ENCODE peak calls at places on chromosomes 4 and X, in eight cellular contexts. B is mucosa of descending colon; H is GM23338; Z is bronchial epithelial cell; Q is neural progenitor cell; Y is AG09309; T is CD8-positive, alpha-beta T cell; D is fibroblast of lung. G is an unnamed sample.

GRCh38 chr4:7903686-7904085 is 36.0 kb downstream of the AFAP1 start:
- DNase-seq in B (no peak), H (no peak), Z (no peak), Q (no peak), Y (no peak), T (no peak), D (peak), G (no peak)

GRCh38 chr4:155593793-155594192 is 72.9 kb upstream of the GUCY1A1 start:
- DNase-seq in B (no peak), H (peak), Z (no peak), Q (peak), Y (no peak), T (no peak), D (no peak), G (no peak)

GRCh38 chr4:48570646-48571220 is 80.7 kb downstream of the ZAR1 start:
- DNase-seq in B (no peak), H (no peak), Z (peak), Q (no peak), Y (peak), T (no peak), D (peak), G (peak)

GRCh38 chr4:29560452-29560851 is 1159.7 kb upstream of the PCDH7 start:
- DNase-seq in B (no peak), H (no peak), Z (peak), Q (no peak), Y (no peak), T (no peak), D (no peak), G (peak)

GRCh38 chr4:144787365-144788263 is 141.7 kb downstream of the HHIP start:
- DNase-seq in B (no peak), H (peak), Z (peak), Q (peak), Y (peak), T (no peak), D (peak), G (no peak)

GRCh38 chrX:103730746-103731508 is 20.2 kb downstream of the TMEM31 start:
- DNase-seq in B (no peak), H (no peak), Z (peak), Q (no peak), Y (peak), T (no peak), D (peak), G (peak)

GRCh38 chr4:115187136-115187535 is 73.7 kb upstream of the NDST4 start:
- DNase-seq in B (no peak), H (no peak), Z (peak), Q (no peak), Y (no peak), T (no peak), D (peak), G (peak)

GRCh38 chrX:1516596-1517104 is 20.3 kb downstream of the P2RY8 start:
- DNase-seq in B (no peak), H (no peak), Z (no peak), Q (no peak), Y (no peak), T (no peak), D (no peak), G (no peak)

GRCh38 chrX:49243166-49243565 is 7.9 kb downstream of the CCDC22 start:
- DNase-seq in B (no peak), H (no peak), Z (no peak), Q (no peak), Y (no peak), T (no peak), D (no peak), G (no peak)

GRCh38 chrX:1488141-1488540 is 35.4 kb upstream of the ASMTL start:
- DNase-seq in B (no peak), H (no peak), Z (no peak), Q (no peak), Y (no peak), T (no peak), D (no peak), G (no peak)

GRCh38 chr4:53545942-53546581 is 45.2 kb downstream of the LNX1 start:
- DNase-seq in B (no peak), H (no peak), Z (no peak), Q (no peak), Y (no peak), T (no peak), D (no peak), G (no peak)

GRCh38 chr4:185480016-185480732 is 8.6 kb upstream of the CCDC110 start:
- DNase-seq in B (no peak), H (peak), Z (no peak), Q (no peak), Y (no peak), T (no peak), D (no peak), G (no peak)

GRCh38 chr4:48439988-48440387 is 43.2 kb upstream of the SLC10A4 start:
- DNase-seq in B (no peak), H (no peak), Z (no peak), Q (no peak), Y (no peak), T (no peak), D (no peak), G (no peak)

GRCh38 chrX:9610774-9611392 is 146.0 kb downstream of the TBL1X start:
- DNase-seq in B (no peak), H (no peak), Z (peak), Q (no peak), Y (no peak), T (no peak), D (peak), G (no peak)

GRCh38 chrX:108299101-108299591 is 139.1 kb downstream of the COL4A6 start:
- DNase-seq in B (no peak), H (peak), Z (peak), Q (peak), Y (no peak), T (no peak), D (peak), G (peak)

GRCh38 chrX:63784902-63785692 is at the start of gene ARHGEF9:
- DNase-seq in B (peak), H (peak), Z (no peak), Q (peak), Y (no peak), T (no peak), D (peak), G (peak)

GRCh38 chrX:63784346-63784901 is 590 bp downstream of the ARHGEF9 start:
- DNase-seq in B (peak), H (no peak), Z (no peak), Q (peak), Y (no peak), T (no peak), D (no peak), G (no peak)
- H3K4me3 ChIP-seq in B (peak), H (peak), Z (no peak), Q (peak), Y (no peak), T (peak), D (peak), G (peak)

DNA sequence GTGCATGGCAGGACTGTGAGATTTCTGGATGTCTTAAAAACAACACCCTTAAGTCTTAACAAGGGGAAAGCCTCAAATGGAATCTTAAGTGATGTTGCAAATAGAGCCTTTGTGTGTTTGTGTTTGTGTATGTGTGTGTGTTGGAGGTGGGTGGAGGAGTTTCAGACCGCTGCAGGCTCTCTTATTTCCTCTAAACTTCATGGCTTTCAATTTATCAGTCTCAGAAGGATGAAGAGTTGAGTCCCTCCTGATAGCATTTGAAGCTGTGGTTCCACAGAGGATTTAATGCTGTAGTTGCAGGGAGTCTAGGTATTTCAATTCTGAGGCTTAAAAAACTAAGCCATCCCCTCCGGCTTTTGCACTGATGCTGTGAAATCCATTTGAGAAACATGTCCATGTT is 4.3 kb upstream of the AGA start:
- DNase-seq in B (no peak), H (no peak), Z (no peak), Q (peak), Y (no peak), T (no peak), D (no peak), G (no peak)
- H3K4me3 ChIP-seq in B (no peak), H (peak), Z (no peak), Q (no peak), Y (no peak), T (no peak), D (no peak), G (no peak)

DNA sequence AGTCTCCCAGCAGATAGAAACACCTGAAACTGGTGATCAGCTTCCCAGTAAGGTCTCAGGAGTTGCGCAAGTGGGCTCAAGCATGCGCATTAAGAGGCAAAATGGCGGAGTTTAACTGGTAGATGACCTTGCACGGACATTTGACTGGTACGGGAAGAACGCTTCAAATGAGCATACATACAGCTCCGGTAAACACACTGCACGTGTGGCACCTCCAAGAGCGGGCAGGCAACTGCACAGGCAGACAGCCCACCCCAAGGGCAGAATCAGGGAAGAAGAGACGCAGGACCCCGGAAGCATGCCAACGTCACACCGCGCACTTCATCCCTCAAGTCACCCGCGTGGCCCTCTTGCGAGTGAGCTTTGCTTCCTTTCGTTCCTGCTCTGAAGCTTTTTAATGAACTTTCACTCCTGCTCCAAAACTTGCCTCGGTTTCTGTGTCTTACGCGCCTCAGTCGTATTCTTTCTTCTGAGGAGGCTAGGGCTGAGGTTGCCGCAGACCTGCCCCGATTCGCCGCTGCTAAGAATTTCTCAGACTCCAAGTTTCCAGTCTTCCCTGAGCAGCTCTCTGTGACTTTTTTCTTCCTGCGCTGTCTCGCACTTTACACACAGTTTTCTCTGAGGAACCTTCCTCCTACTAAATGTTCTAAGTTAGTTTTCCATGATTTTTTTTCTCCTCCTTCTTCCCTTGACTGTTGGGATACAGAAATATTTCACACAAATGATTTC is 180.7 kb upstream of the ZFP42 start:
- DNase-seq in B (peak), H (no peak), Z (no peak), Q (no peak), Y (no peak), T (no peak), D (peak), G (no peak)
- H3K4me3 ChIP-seq in B (no peak), H (no peak), Z (peak), Q (no peak), Y (no peak), T (no peak), D (peak), G (peak)

GRCh38 chr4:37995299-37995821 is 35.2 kb downstream of the PTTG2 start:
- DNase-seq in B (no peak), H (no peak), Z (no peak), Q (no peak), Y (no peak), T (no peak), D (no peak), G (no peak)

GRCh38 chr4:37993806-37994205 is 33.6 kb downstream of the PTTG2 start:
- DNase-seq in B (no peak), H (peak), Z (no peak), Q (no peak), Y (no peak), T (no peak), D (no peak), G (no peak)

GRCh38 chr4:37991623-37992410 is 31.6 kb downstream of the PTTG2 start:
- DNase-seq in B (no peak), H (peak), Z (no peak), Q (no peak), Y (no peak), T (no peak), D (no peak), G (no peak)

GRCh38 chr4:37995981-37996770 is 36.0 kb downstream of the PTTG2 start:
- DNase-seq in B (peak), H (no peak), Z (no peak), Q (no peak), Y (no peak), T (no peak), D (no peak), G (no peak)

DNA sequence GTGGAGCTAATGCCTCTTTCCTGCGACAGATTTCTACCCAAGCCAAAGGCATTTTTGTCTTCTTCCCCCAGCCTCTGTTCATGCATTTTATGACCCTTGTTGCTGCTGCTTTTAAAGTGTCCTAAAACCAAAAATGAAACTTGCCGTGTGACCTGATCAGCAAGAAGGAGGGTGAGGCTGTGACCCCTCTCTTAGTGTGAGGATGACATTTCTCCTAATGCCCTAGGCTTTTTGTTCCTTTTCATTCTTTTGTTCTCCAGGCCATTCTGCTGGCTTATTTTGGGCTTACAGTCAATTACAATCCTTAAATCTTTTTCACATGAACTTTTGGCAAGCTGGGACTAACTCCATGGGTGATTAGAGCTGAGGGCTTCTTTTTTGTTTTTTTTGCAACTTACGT is 34.4 kb downstream of the PTTG2 start:
- DNase-seq in B (no peak), H (no peak), Z (no peak), Q (peak), Y (no peak), T (no peak), D (no peak), G (no peak)
- H3K4me3 ChIP-seq in B (no peak), H (no peak), Z (no peak), Q (no peak), Y (no peak), T (no peak), D (no peak), G (no peak)

G was measured in skeletal muscle cell.